ENCODE peak calls at places on chromosomes 13 and 19, in ten cellular contexts. One of them, this sample, is unnamed.

GRCh38 chr13:62193919-62194318 is 778.3 kb upstream of the PCDH20 start:
- DNase-seq in psoas muscle: no peak
- DNase-seq in GM23338: no peak
- DNase-seq in left ventricle myocardium inferior: no peak
- DNase-seq in NB4: no peak
- DNase-seq in upper lobe of left lung: no peak
- DNase-seq in sigmoid colon: no peak
- DNase-seq in AG09309: no peak
- DNase-seq in cardiac muscle cell: no peak
- DNase-seq in bronchial epithelial cell: peak
- DNase-seq in this sample: no peak

GRCh38 chr19:28159065-28159464 is 1053.9 kb downstream of the UQCRFS1 start:
- DNase-seq in left ventricle myocardium inferior: no peak
- DNase-seq in psoas muscle: no peak
- DNase-seq in GM23338: no peak
- DNase-seq in AG09309: no peak
- DNase-seq in NB4: no peak
- DNase-seq in bronchial epithelial cell: no peak
- DNase-seq in cardiac muscle cell: no peak
- DNase-seq in upper lobe of left lung: no peak
- DNase-seq in sigmoid colon: no peak
- DNase-seq in this sample: no peak

GRCh38 chr19:6800991-6801396 is 28.5 kb downstream of the VAV1 start:
- DNase-seq in NB4: no peak
- DNase-seq in GM23338: no peak
- DNase-seq in AG09309: peak
- DNase-seq in bronchial epithelial cell: peak
- DNase-seq in psoas muscle: no peak
- DNase-seq in sigmoid colon: no peak
- DNase-seq in upper lobe of left lung: no peak
- DNase-seq in cardiac muscle cell: peak
- DNase-seq in left ventricle myocardium inferior: no peak
- DNase-seq in this sample: no peak

GRCh38 chr19:16204005-16204294 is 6.2 kb downstream of the AP1M1 start:
- DNase-seq in sigmoid colon: no peak
- DNase-seq in left ventricle myocardium inferior: no peak
- DNase-seq in bronchial epithelial cell: no peak
- DNase-seq in GM23338: no peak
- DNase-seq in NB4: no peak
- DNase-seq in upper lobe of left lung: no peak
- DNase-seq in cardiac muscle cell: no peak
- DNase-seq in AG09309: no peak
- DNase-seq in psoas muscle: no peak
- DNase-seq in this sample: no peak

GRCh38 chr13:45337803-45338202 is 3.2 kb downstream of the TPT1 start:
- DNase-seq in cardiac muscle cell: no peak
- DNase-seq in psoas muscle: no peak
- DNase-seq in bronchial epithelial cell: no peak
- DNase-seq in AG09309: no peak
- DNase-seq in sigmoid colon: no peak
- DNase-seq in upper lobe of left lung: no peak
- DNase-seq in NB4: no peak
- DNase-seq in left ventricle myocardium inferior: no peak
- DNase-seq in GM23338: no peak
- DNase-seq in this sample: no peak

GRCh38 chr13:89968468-89968867 is 1379.0 kb upstream of the MIR17HG start:
- DNase-seq in sigmoid colon: no peak
- DNase-seq in cardiac muscle cell: no peak
- DNase-seq in GM23338: no peak
- DNase-seq in upper lobe of left lung: no peak
- DNase-seq in psoas muscle: no peak
- DNase-seq in bronchial epithelial cell: no peak
- DNase-seq in AG09309: no peak
- DNase-seq in left ventricle myocardium inferior: no peak
- DNase-seq in NB4: no peak
- DNase-seq in this sample: no peak

GRCh38 chr19:35022460-35022859 is 7.8 kb upstream of the SCN1B start:
- DNase-seq in NB4: no peak
- DNase-seq in upper lobe of left lung: no peak
- DNase-seq in bronchial epithelial cell: no peak
- DNase-seq in psoas muscle: no peak
- DNase-seq in GM23338: no peak
- DNase-seq in sigmoid colon: peak
- DNase-seq in AG09309: no peak
- DNase-seq in cardiac muscle cell: no peak
- DNase-seq in left ventricle myocardium inferior: no peak
- DNase-seq in this sample: no peak

GRCh38 chr13:100347941-100348340 is 240.6 kb downstream of the GGACT start:
- DNase-seq in sigmoid colon: no peak
- DNase-seq in upper lobe of left lung: no peak
- DNase-seq in GM23338: no peak
- DNase-seq in NB4: no peak
- DNase-seq in cardiac muscle cell: peak
- DNase-seq in psoas muscle: no peak
- DNase-seq in AG09309: no peak
- DNase-seq in bronchial epithelial cell: peak
- DNase-seq in left ventricle myocardium inferior: no peak
- DNase-seq in this sample: no peak

GRCh38 chr19:6062961-6063575 is 47.2 kb downstream of the RFX2 start:
- DNase-seq in AG09309: no peak
- DNase-seq in upper lobe of left lung: no peak
- DNase-seq in bronchial epithelial cell: no peak
- DNase-seq in cardiac muscle cell: no peak
- DNase-seq in left ventricle myocardium inferior: no peak
- DNase-seq in sigmoid colon: no peak
- DNase-seq in NB4: no peak
- DNase-seq in GM23338: no peak
- DNase-seq in psoas muscle: no peak
- DNase-seq in this sample: no peak

GRCh38 chr13:25963681-25964080 is 88.1 kb downstream of the SHISA2 start:
- DNase-seq in upper lobe of left lung: no peak
- DNase-seq in psoas muscle: no peak
- DNase-seq in GM23338: no peak
- DNase-seq in AG09309: no peak
- DNase-seq in sigmoid colon: no peak
- DNase-seq in NB4: no peak
- DNase-seq in bronchial epithelial cell: no peak
- DNase-seq in left ventricle myocardium inferior: no peak
- DNase-seq in cardiac muscle cell: peak
- DNase-seq in this sample: no peak

DNA sequence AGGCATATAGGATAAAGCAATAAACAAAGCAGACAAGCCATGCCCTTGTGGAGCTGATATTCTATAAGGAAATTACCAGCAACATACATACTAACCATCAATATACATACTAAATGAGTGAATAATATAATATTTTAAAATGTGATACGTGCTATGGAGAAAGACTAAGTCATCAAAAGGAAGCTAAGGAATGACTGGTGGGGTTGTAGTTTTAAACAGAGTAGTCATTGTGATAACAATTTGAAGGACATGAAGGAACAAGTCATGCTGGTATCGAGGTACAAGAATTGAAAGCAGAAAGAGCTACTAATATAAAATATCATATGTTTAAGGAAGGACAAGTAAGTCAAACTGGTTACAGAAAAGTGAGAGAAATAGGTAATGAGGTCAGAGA is 894.9 kb upstream of the PCDH9 start:
- DNase-seq in AG09309: no peak
- DNase-seq in cardiac muscle cell: no peak
- DNase-seq in upper lobe of left lung: no peak
- DNase-seq in sigmoid colon: no peak
- DNase-seq in left ventricle myocardium inferior: no peak
- DNase-seq in NB4: no peak
- DNase-seq in bronchial epithelial cell: peak
- DNase-seq in GM23338: no peak
- DNase-seq in psoas muscle: no peak
- DNase-seq in this sample: no peak
- TF ChIP-seq CTCF in AG09309: no peak
- TF ChIP-seq CTCF in cardiac muscle cell: no peak
- TF ChIP-seq CTCF in upper lobe of left lung: no peak
- TF ChIP-seq CTCF in sigmoid colon: no peak
- TF ChIP-seq CTCF in left ventricle myocardium inferior: no peak
- TF ChIP-seq CTCF in NB4: no peak
- TF ChIP-seq CTCF in bronchial epithelial cell: no peak
- TF ChIP-seq CTCF in GM23338: no peak
- TF ChIP-seq CTCF in psoas muscle: no peak
- TF ChIP-seq CTCF in this sample: no peak

DNA sequence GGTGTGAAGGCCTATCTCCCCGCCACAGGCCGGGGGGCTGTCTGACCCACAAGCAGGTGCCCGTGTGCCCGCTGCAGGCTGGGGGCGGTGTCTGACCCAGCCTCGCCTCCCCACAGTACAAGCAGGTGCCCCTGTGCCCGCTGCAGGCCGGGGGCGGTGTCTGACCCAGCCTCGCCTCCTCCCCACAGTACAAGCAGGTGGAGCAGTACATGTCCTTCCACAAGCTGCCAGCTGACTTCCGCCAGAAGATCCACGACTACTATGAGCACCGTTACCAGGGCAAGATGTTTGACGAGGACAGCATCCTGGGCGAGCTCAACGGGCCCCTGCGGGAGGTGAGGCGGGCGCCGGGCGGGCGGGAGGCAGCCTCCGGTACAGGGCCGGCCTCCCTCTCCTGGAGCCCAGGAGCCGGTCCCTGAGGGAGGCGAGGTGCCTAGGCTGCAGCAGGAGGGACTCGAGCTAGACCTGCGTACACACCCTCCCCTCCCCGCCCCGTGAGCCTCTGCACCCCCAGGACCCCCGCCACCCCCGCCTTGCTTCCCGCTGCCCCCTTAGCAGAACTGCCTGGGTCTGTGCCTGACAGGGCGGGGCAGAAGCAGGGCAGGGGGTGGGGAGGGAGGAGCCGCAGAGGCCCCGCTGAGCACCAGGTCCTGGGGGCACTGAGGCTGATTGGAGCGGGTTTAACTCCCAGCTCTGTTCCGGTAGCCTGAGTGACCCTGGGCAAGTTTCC is 20.6 kb downstream of the HCN2 start:
- DNase-seq in NB4: peak
- DNase-seq in GM23338: no peak
- DNase-seq in upper lobe of left lung: peak
- DNase-seq in cardiac muscle cell: peak
- DNase-seq in left ventricle myocardium inferior: no peak
- DNase-seq in psoas muscle: no peak
- DNase-seq in AG09309: no peak
- DNase-seq in sigmoid colon: no peak
- DNase-seq in bronchial epithelial cell: no peak
- DNase-seq in this sample: peak
- H3K4me3 ChIP-seq in NB4: peak
- H3K4me3 ChIP-seq in GM23338: no peak
- H3K4me3 ChIP-seq in upper lobe of left lung: peak
- H3K4me3 ChIP-seq in cardiac muscle cell: no peak
- H3K4me3 ChIP-seq in left ventricle myocardium inferior: peak
- H3K4me3 ChIP-seq in psoas muscle: peak
- H3K4me3 ChIP-seq in AG09309: no peak
- H3K4me3 ChIP-seq in sigmoid colon: peak
- H3K4me3 ChIP-seq in bronchial epithelial cell: no peak
- H3K4me3 ChIP-seq in this sample: peak

DNA sequence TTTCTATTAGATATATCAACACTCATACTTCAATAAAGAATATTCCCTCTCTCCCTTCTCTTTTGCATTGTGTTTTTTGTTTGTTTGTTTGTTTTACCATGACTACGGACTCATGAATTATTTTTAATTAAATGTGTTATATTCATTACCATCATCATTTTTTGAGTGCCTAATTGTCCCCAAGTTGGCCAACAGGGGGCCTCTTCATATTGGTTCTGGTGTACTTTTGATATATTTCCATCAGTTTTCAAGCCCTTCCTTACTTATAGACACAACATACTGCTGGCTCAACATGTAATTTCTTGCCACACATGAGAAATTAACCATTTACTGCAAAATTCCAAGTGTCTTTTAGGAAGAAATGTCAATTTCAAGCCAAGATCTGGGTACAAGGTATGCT is 54.5 kb upstream of the GPC6 start:
- DNase-seq in left ventricle myocardium inferior: no peak
- DNase-seq in GM23338: peak
- DNase-seq in psoas muscle: no peak
- DNase-seq in AG09309: no peak
- DNase-seq in sigmoid colon: no peak
- DNase-seq in upper lobe of left lung: no peak
- DNase-seq in NB4: no peak
- DNase-seq in bronchial epithelial cell: no peak
- DNase-seq in cardiac muscle cell: no peak
- DNase-seq in this sample: no peak
- TF ChIP-seq CTCF in left ventricle myocardium inferior: no peak
- TF ChIP-seq CTCF in GM23338: peak
- TF ChIP-seq CTCF in psoas muscle: no peak
- TF ChIP-seq CTCF in AG09309: peak
- TF ChIP-seq CTCF in sigmoid colon: no peak
- TF ChIP-seq CTCF in upper lobe of left lung: no peak
- TF ChIP-seq CTCF in NB4: peak
- TF ChIP-seq CTCF in bronchial epithelial cell: no peak
- TF ChIP-seq CTCF in cardiac muscle cell: no peak
- TF ChIP-seq CTCF in this sample: no peak

GRCh38 chr19:12939908-12940533 is 1.6 kb downstream of the CALR start:
- DNase-seq in GM23338: no peak
- DNase-seq in NB4: peak
- DNase-seq in upper lobe of left lung: no peak
- DNase-seq in cardiac muscle cell: no peak
- DNase-seq in left ventricle myocardium inferior: no peak
- DNase-seq in psoas muscle: no peak
- DNase-seq in bronchial epithelial cell: no peak
- DNase-seq in sigmoid colon: no peak
- DNase-seq in AG09309: no peak
- DNase-seq in this sample: no peak

GRCh38 chr19:12943437-12944044 is 2.1 kb upstream of the RAD23A start:
- DNase-seq in left ventricle myocardium inferior: no peak
- DNase-seq in GM23338: no peak
- DNase-seq in AG09309: no peak
- DNase-seq in sigmoid colon: no peak
- DNase-seq in psoas muscle: no peak
- DNase-seq in bronchial epithelial cell: no peak
- DNase-seq in cardiac muscle cell: no peak
- DNase-seq in upper lobe of left lung: peak
- DNase-seq in NB4: peak
- DNase-seq in this sample: no peak

GRCh38 chr19:12938536-12939291 is at the start of gene CALR:
- DNase-seq in left ventricle myocardium inferior: no peak
- DNase-seq in sigmoid colon: peak
- DNase-seq in psoas muscle: peak
- DNase-seq in cardiac muscle cell: peak
- DNase-seq in GM23338: no peak
- DNase-seq in AG09309: no peak
- DNase-seq in bronchial epithelial cell: no peak
- DNase-seq in upper lobe of left lung: peak
- DNase-seq in NB4: peak
- DNase-seq in this sample: peak

GRCh38 chr19:12939292-12939606 is 840 bp downstream of the CALR start:
- DNase-seq in bronchial epithelial cell: no peak
- DNase-seq in psoas muscle: peak
- DNase-seq in sigmoid colon: peak
- DNase-seq in left ventricle myocardium inferior: no peak
- DNase-seq in cardiac muscle cell: peak
- DNase-seq in AG09309: no peak
- DNase-seq in NB4: peak
- DNase-seq in GM23338: no peak
- DNase-seq in upper lobe of left lung: no peak
- DNase-seq in this sample: peak

DNA sequence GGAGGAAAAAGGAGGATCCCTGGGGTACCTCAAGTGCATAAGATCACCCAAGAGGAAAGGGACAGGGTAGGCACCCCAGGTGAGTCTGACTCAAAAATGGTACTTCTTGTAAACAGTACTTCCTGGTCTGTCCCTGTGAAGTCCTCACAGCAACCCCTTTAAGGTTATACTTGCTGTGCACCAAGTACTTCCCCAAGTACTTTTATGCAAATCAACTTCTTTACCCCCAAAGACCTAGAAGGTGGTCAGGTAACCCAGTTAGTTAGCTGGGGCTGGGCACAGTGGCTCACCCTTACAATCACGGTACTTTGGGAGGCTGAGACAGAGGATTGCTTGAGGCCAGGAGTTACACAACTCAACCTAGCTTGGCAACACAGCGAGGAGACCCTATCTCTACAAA is 2.5 kb downstream of the CALR start:
- DNase-seq in AG09309: no peak
- DNase-seq in sigmoid colon: no peak
- DNase-seq in left ventricle myocardium inferior: no peak
- DNase-seq in GM23338: no peak
- DNase-seq in upper lobe of left lung: no peak
- DNase-seq in NB4: peak
- DNase-seq in cardiac muscle cell: no peak
- DNase-seq in bronchial epithelial cell: no peak
- DNase-seq in psoas muscle: no peak
- DNase-seq in this sample: no peak
- H3K4me3 ChIP-seq in AG09309: no peak
- H3K4me3 ChIP-seq in sigmoid colon: no peak
- H3K4me3 ChIP-seq in left ventricle myocardium inferior: peak
- H3K4me3 ChIP-seq in GM23338: peak
- H3K4me3 ChIP-seq in upper lobe of left lung: peak
- H3K4me3 ChIP-seq in NB4: peak
- H3K4me3 ChIP-seq in cardiac muscle cell: no peak
- H3K4me3 ChIP-seq in bronchial epithelial cell: no peak
- H3K4me3 ChIP-seq in psoas muscle: peak
- H3K4me3 ChIP-seq in this sample: peak

This sample was measured in GM12865.